ENCODE peak calls at places on chromosomes 13 and 19, in four cellular contexts. One of them, this sample, is unnamed.

GRCh38 chr19:33667141-33667540 is 45.4 kb downstream of the CHST8 start:
- DNase-seq in PC-9: no peak
- DNase-seq in cardiac fibroblast: no peak
- DNase-seq in choroid plexus epithelial cell: no peak
- DNase-seq in this sample: no peak

GRCh38 chr13:109366521-109366920 is 419.9 kb downstream of the IRS2 start:
- DNase-seq in choroid plexus epithelial cell: no peak
- DNase-seq in cardiac fibroblast: no peak
- DNase-seq in PC-9: no peak
- DNase-seq in this sample: no peak

GRCh38 chr13:21657538-21657937 is 13.3 kb upstream of the FGF9 start:
- DNase-seq in choroid plexus epithelial cell: peak
- DNase-seq in PC-9: no peak
- DNase-seq in cardiac fibroblast: no peak
- DNase-seq in this sample: no peak

GRCh38 chr13:46295531-46296464 is 84.1 kb downstream of the LRRC63 start:
- DNase-seq in choroid plexus epithelial cell: peak
- DNase-seq in PC-9: no peak
- DNase-seq in cardiac fibroblast: peak
- DNase-seq in this sample: peak

GRCh38 chr19:52896431-52897148 is 845 bp downstream of the ZNF320 start:
- DNase-seq in cardiac fibroblast: peak
- DNase-seq in choroid plexus epithelial cell: peak
- DNase-seq in PC-9: peak
- DNase-seq in this sample: peak

GRCh38 chr13:112725346-112726017 is 35.6 kb downstream of the ATP11A start:
- DNase-seq in cardiac fibroblast: no peak
- DNase-seq in PC-9: peak
- DNase-seq in choroid plexus epithelial cell: no peak
- DNase-seq in this sample: no peak

GRCh38 chr13:109758937-109759480 is 27.4 kb downstream of the IRS2 start:
- DNase-seq in cardiac fibroblast: no peak
- DNase-seq in PC-9: no peak
- DNase-seq in choroid plexus epithelial cell: no peak
- DNase-seq in this sample: no peak

GRCh38 chr19:12825259-12826131 is 8.9 kb downstream of the RTBDN start:
- DNase-seq in PC-9: no peak
- DNase-seq in cardiac fibroblast: peak
- DNase-seq in choroid plexus epithelial cell: no peak
- DNase-seq in this sample: no peak

GRCh38 chr13:112912726-112913440 is 56.1 kb upstream of the MCF2L start:
- DNase-seq in choroid plexus epithelial cell: no peak
- DNase-seq in PC-9: no peak
- DNase-seq in cardiac fibroblast: no peak
- DNase-seq in this sample: no peak

GRCh38 chr19:50793558-50794065 is 3.4 kb downstream of the ACP4 start:
- DNase-seq in cardiac fibroblast: no peak
- DNase-seq in PC-9: no peak
- DNase-seq in choroid plexus epithelial cell: no peak
- DNase-seq in this sample: no peak

GRCh38 chr19:29380581-29380980 is 145.2 kb upstream of the VSTM2B start:
- DNase-seq in cardiac fibroblast: no peak
- DNase-seq in PC-9: no peak
- DNase-seq in choroid plexus epithelial cell: no peak
- DNase-seq in this sample: no peak

GRCh38 chr19:45767410-45767880 is 1.6 kb downstream of the SIX5 start:
- DNase-seq in choroid plexus epithelial cell: peak
- DNase-seq in cardiac fibroblast: peak
- DNase-seq in PC-9: peak
- DNase-seq in this sample: peak

GRCh38 chr13:87671824-87672603 is 843 bp downstream of the SLITRK5 start:
- DNase-seq in cardiac fibroblast: no peak
- DNase-seq in PC-9: no peak
- DNase-seq in choroid plexus epithelial cell: no peak
- DNase-seq in this sample: no peak

GRCh38 chr13:58238972-58239773 is 607.6 kb downstream of the PCDH17 start:
- DNase-seq in cardiac fibroblast: no peak
- DNase-seq in choroid plexus epithelial cell: no peak
- DNase-seq in PC-9: no peak
- DNase-seq in this sample: no peak
- TF ChIP-seq CTCF in cardiac fibroblast: no peak
- TF ChIP-seq CTCF in choroid plexus epithelial cell: no peak
- TF ChIP-seq CTCF in PC-9: no peak
- TF ChIP-seq CTCF in this sample: no peak

DNA sequence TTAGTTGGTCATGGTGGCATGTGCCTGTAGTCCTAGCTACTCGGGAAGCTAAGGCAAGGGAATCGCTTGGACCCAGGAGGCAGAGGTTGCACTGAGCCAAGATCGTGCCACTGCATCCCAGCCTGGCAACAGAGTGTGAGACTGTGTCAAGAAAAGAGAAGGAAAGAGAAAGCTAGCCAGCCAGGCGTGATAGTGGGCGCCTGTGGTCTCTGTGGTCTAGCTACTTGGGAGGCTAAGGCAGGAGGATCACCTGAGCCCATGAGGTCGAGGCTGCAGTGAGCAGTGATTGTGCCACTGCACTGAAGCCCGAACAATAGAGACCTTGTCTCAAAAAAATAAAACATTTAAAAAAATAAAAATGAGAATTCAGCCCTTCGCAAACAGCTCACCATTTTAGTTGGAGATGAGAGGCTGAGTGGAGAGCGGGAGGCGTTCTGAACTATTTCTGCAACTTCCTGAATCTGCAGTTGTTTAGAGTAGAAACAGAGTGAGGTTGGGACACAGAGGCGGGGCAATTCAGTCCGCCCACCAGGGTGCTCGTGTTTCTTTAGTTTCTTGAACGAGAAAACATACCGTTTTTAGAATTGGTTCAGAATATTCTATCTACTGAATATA is 33.2 kb downstream of the TIMM13 start:
- DNase-seq in PC-9: no peak
- DNase-seq in cardiac fibroblast: no peak
- DNase-seq in choroid plexus epithelial cell: peak
- DNase-seq in this sample: no peak
- H3K4me3 ChIP-seq in PC-9: no peak
- H3K4me3 ChIP-seq in cardiac fibroblast: no peak
- H3K4me3 ChIP-seq in choroid plexus epithelial cell: no peak
- H3K4me3 ChIP-seq in this sample: no peak

GRCh38 chr13:97659602-97660001 is 225.6 kb downstream of the RAP2A start:
- DNase-seq in choroid plexus epithelial cell: peak
- DNase-seq in PC-9: no peak
- DNase-seq in cardiac fibroblast: peak
- DNase-seq in this sample: peak
- TF ChIP-seq CTCF in choroid plexus epithelial cell: peak
- TF ChIP-seq CTCF in PC-9: peak
- TF ChIP-seq CTCF in cardiac fibroblast: peak
- TF ChIP-seq CTCF in this sample: peak

GRCh38 chr13:26881154-26881553 is 120.6 kb upstream of the GPR12 start:
- DNase-seq in cardiac fibroblast: peak
- DNase-seq in PC-9: no peak
- DNase-seq in choroid plexus epithelial cell: peak
- DNase-seq in this sample: peak
- H3K4me3 ChIP-seq in cardiac fibroblast: no peak
- H3K4me3 ChIP-seq in PC-9: no peak
- H3K4me3 ChIP-seq in choroid plexus epithelial cell: no peak
- H3K4me3 ChIP-seq in this sample: no peak

GRCh38 chr19:15248106-15248505 is 15.9 kb upstream of the EPHX3 start:
- DNase-seq in choroid plexus epithelial cell: no peak
- DNase-seq in PC-9: no peak
- DNase-seq in cardiac fibroblast: no peak
- DNase-seq in this sample: no peak

GRCh38 chr19:15250635-15250993 is 18.4 kb upstream of the EPHX3 start:
- DNase-seq in cardiac fibroblast: no peak
- DNase-seq in choroid plexus epithelial cell: no peak
- DNase-seq in PC-9: no peak
- DNase-seq in this sample: no peak

GRCh38 chr19:15248648-15249559 is 16.7 kb upstream of the EPHX3 start:
- DNase-seq in choroid plexus epithelial cell: peak
- DNase-seq in PC-9: peak
- DNase-seq in cardiac fibroblast: peak
- DNase-seq in this sample: peak

GRCh38 chr19:15249912-15250634 is 17.8 kb upstream of the EPHX3 start:
- DNase-seq in cardiac fibroblast: peak
- DNase-seq in PC-9: no peak
- DNase-seq in choroid plexus epithelial cell: peak
- DNase-seq in this sample: peak

DNA sequence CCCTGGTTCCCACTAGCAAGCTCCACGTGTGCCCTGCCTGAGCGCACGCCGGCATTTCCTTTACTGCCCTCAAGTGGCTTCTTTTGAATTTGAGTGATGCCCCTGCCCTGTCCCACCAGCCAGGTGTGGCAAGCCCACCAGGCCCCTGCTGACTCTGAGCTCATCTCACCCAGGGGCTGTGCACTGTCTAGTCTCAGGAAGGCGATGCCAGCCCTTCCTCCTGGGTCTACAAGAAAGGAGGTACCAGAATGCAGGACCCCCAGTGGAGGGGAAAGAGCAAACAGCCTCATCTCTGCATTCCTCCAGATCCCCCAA is 17.3 kb upstream of the EPHX3 start:
- DNase-seq in choroid plexus epithelial cell: no peak
- DNase-seq in PC-9: no peak
- DNase-seq in cardiac fibroblast: no peak
- DNase-seq in this sample: no peak
- TF ChIP-seq CTCF in choroid plexus epithelial cell: peak
- TF ChIP-seq CTCF in PC-9: no peak
- TF ChIP-seq CTCF in cardiac fibroblast: no peak
- TF ChIP-seq CTCF in this sample: no peak